ENCODE peak calls at places on chromosomes 11 and 22, in ten cellular contexts. H is activated CD8-positive, alpha-beta memory T cell treated with anti-CD3 and anti-CD28 coated beads, Interleukin-2, amount 50 U/mL, for 48 hours; N is skeletal muscle cell; O is esophagus squamous epithelium; W is endothelial cell; Y is NCI-H510A treated with DMSO at 0.1 percent for 48 hours; T is B cell; X is lower lobe of right lung; A is stimulated activated CD4-positive, alpha-beta T cell treated with anti-CD3 and anti-CD28 coated beads, Interleukin-2, amount 100 ng/mL, for 48 hours; J is NCI-H1105 treated with DMSO at 0.1 percent for 48 hours. I is an unnamed sample.
A peak's percentile ranks its signal among the peaks of the same experiment; 100 is the strongest.

GRCh38 chr22:26065847-26066246 is 103.4 kb upstream of the SEZ6L start:
- DNase-seq in O (no peak), H (no peak), J (peak; percentile 42), T (no peak), X (no peak), A (no peak), N (no peak), Y (peak; percentile 41), W (no peak), I (no peak)

GRCh38 chr11:61697093-61697492 is 16.9 kb downstream of the DAGLA start:
- DNase-seq in W (no peak), X (peak; percentile 71), N (no peak), O (no peak), A (no peak), H (no peak), T (no peak), Y (no peak), J (no peak), I (no peak)

GRCh38 chr11:65872555-65873279 is at the start of gene EFEMP2:
- DNase-seq in J (no peak), A (no peak), H (no peak), Y (no peak), N (no peak), O (no peak), W (peak; percentile 55), X (peak; percentile 64), T (no peak), I (peak; percentile 60)

GRCh38 chr22:27727673-27728451 is 73.7 kb downstream of the MN1 start:
- DNase-seq in W (no peak), T (no peak), H (no peak), X (no peak), N (no peak), J (no peak), O (no peak), Y (no peak), A (no peak), I (no peak)

GRCh38 chr11:130070109-130070828 is 575 bp downstream of the APLP2 start:
- DNase-seq in N (no peak), A (peak; percentile 43), W (peak; percentile 36), H (peak; percentile 74), O (no peak), Y (peak; percentile 33), T (peak; percentile 52), X (peak; percentile 65), J (peak; percentile 48), I (no peak)

GRCh38 chr11:19973136-19973635 is 187.1 kb downstream of the DBX1 start:
- DNase-seq in W (no peak), Y (no peak), H (no peak), N (no peak), X (no peak), A (no peak), T (no peak), J (no peak), O (no peak), I (no peak)

GRCh38 chr22:39493759-39494158 is 8.3 kb upstream of the MIEF1 start:
- DNase-seq in Y (no peak), H (no peak), T (no peak), A (no peak), W (no peak), J (no peak), N (no peak), X (peak; percentile 5), O (no peak), I (no peak)

GRCh38 chr11:111105566-111105965 is 140.0 kb upstream of the POU2AF2 start:
- DNase-seq in Y (no peak), N (peak; percentile 31), X (no peak), H (no peak), A (no peak), W (no peak), T (no peak), J (no peak), O (no peak), I (no peak)

GRCh38 chr11:79244175-79244804 is 196.5 kb downstream of the TENM4 start:
- DNase-seq in W (no peak), X (no peak), H (no peak), A (no peak), T (no peak), O (no peak), J (no peak), Y (no peak), N (peak; percentile 96), I (no peak)

GRCh38 chr11:36247493-36247892 is 41.7 kb downstream of the COMMD9 start:
- DNase-seq in W (no peak), X (no peak), N (no peak), H (no peak), Y (no peak), T (no peak), A (no peak), J (no peak), O (no peak), I (no peak)

GRCh38 chr11:75777461-75778110 is 9.0 kb downstream of the DGAT2 start:
- DNase-seq in H (no peak), X (peak; percentile 48), Y (no peak), O (no peak), J (no peak), A (no peak), N (no peak), T (no peak), W (no peak), I (no peak)

GRCh38 chr22:50186789-50187523 is 1.2 kb downstream of the TRABD start:
- DNase-seq in T (no peak), X (peak; percentile 51), J (no peak), Y (no peak), H (no peak), W (no peak), N (no peak), A (no peak), O (no peak), I (no peak)

GRCh38 chr11:35787626-35788025 is 125.1 kb downstream of the TRIM44 start:
- DNase-seq in A (no peak), X (no peak), T (no peak), H (no peak), Y (no peak), J (no peak), O (no peak), N (no peak), W (no peak), I (no peak)

GRCh38 chr22:40178417-40179409 is 988 bp downstream of the TNRC6B start:
- DNase-seq in Y (peak; percentile 13), J (peak; percentile 39), O (no peak), W (peak; percentile 22), A (no peak), H (no peak), T (no peak), N (no peak), X (no peak), I (peak; percentile 30)

GRCh38 chr22:46619830-46620501 is at the start of gene GRAMD4:
- DNase-seq in W (no peak), N (no peak), X (no peak), T (no peak), O (no peak), Y (no peak), A (no peak), J (peak; percentile 18), H (no peak), I (peak; percentile 74)

GRCh38 chr11:70429428-70429705 is 31.0 kb downstream of the CTTN start:
- DNase-seq in H (no peak), Y (no peak), X (no peak), W (no peak), A (no peak), N (no peak), T (no peak), O (no peak), J (no peak), I (no peak)

GRCh38 chr22:49760630-49761571 is 66.8 kb downstream of the BRD1 start:
- DNase-seq in Y (peak; percentile 7), N (no peak), X (no peak), A (no peak), H (peak; percentile 54), O (no peak), J (no peak), T (no peak), W (no peak), I (no peak)

GRCh38 chr22:38074181-38075104 is 9.5 kb downstream of the SLC16A8 start:
- DNase-seq in J (no peak), Y (no peak), A (no peak), O (no peak), T (no peak), W (peak; percentile 50), N (no peak), X (no peak), H (no peak), I (no peak)

GRCh38 chr22:22042599-22043295 is 60.2 kb upstream of the TOP3B start:
- DNase-seq in Y (no peak), A (no peak), N (no peak), O (no peak), X (no peak), W (no peak), T (no peak), H (no peak), J (no peak), I (no peak)

GRCh38 chr11:36743039-36743438 is 145.0 kb upstream of the RAG2 start:
- DNase-seq in O (no peak), W (no peak), A (no peak), X (no peak), N (no peak), J (no peak), H (no peak), T (no peak), Y (no peak), I (no peak)

GRCh38 chr11:134019500-134019899 is 49.4 kb upstream of the JAM3 start:
- DNase-seq in H (no peak), T (no peak), J (no peak), O (no peak), Y (peak; percentile 50), X (no peak), A (no peak), W (no peak), N (no peak), I (no peak)

GRCh38 chr11:6531267-6531752 is 34.2 kb downstream of the DNHD1 start:
- DNase-seq in O (no peak), J (peak; percentile 58), H (no peak), W (peak; percentile 50), A (no peak), X (no peak), N (no peak), T (no peak), Y (peak; percentile 24), I (no peak)

GRCh38 chr11:96464695-96465307 is 75.0 kb downstream of the JRKL start:
- DNase-seq in N (peak; percentile 38), W (no peak), O (no peak), H (no peak), X (no peak), T (no peak), A (no peak), J (peak; percentile 94), Y (peak; percentile 76), I (no peak)

GRCh38 chr11:102560555-102561011 is 30.0 kb upstream of the MMP7 start:
- DNase-seq in J (no peak), H (no peak), W (no peak), T (peak; percentile 62), O (no peak), Y (no peak), A (no peak), N (peak; percentile 71), X (no peak), I (no peak)

GRCh38 chr22:49565516-49565855 is 262.2 kb downstream of the BRD1 start:
- DNase-seq in O (no peak), H (no peak), T (no peak), N (no peak), A (no peak), X (no peak), W (no peak), Y (no peak), J (no peak), I (no peak)

GRCh38 chr11:18939314-18939713 is at the start of gene MRGPRX1:
- DNase-seq in J (no peak), T (no peak), N (no peak), X (no peak), W (no peak), O (no peak), Y (no peak), A (no peak), H (no peak), I (no peak)

GRCh38 chr11:45477588-45477987 is 187.8 kb downstream of the CHST1 start:
- DNase-seq in T (no peak), O (no peak), X (no peak), Y (no peak), A (no peak), N (no peak), J (no peak), W (no peak), H (no peak), I (no peak)

GRCh38 chr22:43745783-43746356 is 66.2 kb downstream of the EFCAB6 start:
- DNase-seq in T (no peak), H (no peak), W (no peak), J (peak; percentile 73), A (no peak), O (no peak), Y (peak; percentile 90), X (no peak), N (no peak), I (no peak)

I was measured in heart right ventricle.